ENCODE peak calls at places on chromosomes 3 and 15, in ten cellular contexts. K, D, U, Y, A, X, L, B, T and E are unnamed samples.

GRCh38 chr3:78986702-78987101 is 781.1 kb downstream of the ROBO1 start:
- DNase-seq in X (no peak), K (no peak), T (no peak), D (no peak), Y (no peak), L (no peak), B (no peak), U (peak), A (no peak), E (no peak)

GRCh38 chr3:37812497-37812896 is 49.2 kb upstream of the CTDSPL start:
- DNase-seq in B (no peak), U (no peak), X (peak), A (no peak), T (no peak), D (no peak), K (no peak), L (no peak), Y (no peak), E (no peak)

GRCh38 chr15:60551147-60551780 is 72.3 kb upstream of the ICE2 start:
- DNase-seq in U (no peak), X (no peak), B (no peak), Y (no peak), D (no peak), L (no peak), A (no peak), K (no peak), T (no peak), E (no peak)

GRCh38 chr15:31456329-31457060 is 129.9 kb downstream of the KLF13 start:
- DNase-seq in X (no peak), L (no peak), Y (no peak), B (peak), U (no peak), A (no peak), T (no peak), D (peak), K (no peak), E (no peak)

GRCh38 chr15:48693474-48693873 is 48.0 kb upstream of the FBN1 start:
- DNase-seq in L (no peak), X (peak), K (no peak), A (no peak), U (no peak), Y (peak), T (no peak), B (no peak), D (no peak), E (no peak)

GRCh38 chr15:64893481-64894394 is 18.0 kb upstream of the ANKDD1A start:
- DNase-seq in U (peak), A (peak), B (peak), Y (peak), T (peak), K (no peak), D (peak), X (peak), L (peak), E (peak)

GRCh38 chr15:76342382-76343201 is 6.0 kb downstream of the ISL2 start:
- DNase-seq in K (no peak), T (no peak), D (no peak), U (no peak), B (no peak), Y (no peak), X (no peak), L (peak), A (no peak), E (no peak)

GRCh38 chr3:129314757-129315385 is 36.2 kb downstream of the HMCES start:
- DNase-seq in D (peak), X (peak), Y (peak), T (peak), B (peak), L (peak), A (peak), K (no peak), U (peak), E (no peak)

GRCh38 chr3:25594007-25594502 is 70.7 kb downstream of the TOP2B start:
- DNase-seq in U (peak), L (peak), T (no peak), X (peak), K (peak), D (no peak), B (no peak), Y (peak), A (no peak), E (no peak)

GRCh38 chr3:197367081-197367780 is 68.8 kb upstream of the DLG1 start:
- DNase-seq in D (no peak), U (no peak), K (no peak), T (peak), L (peak), A (no peak), X (peak), Y (peak), B (peak), E (peak)

GRCh38 chr15:35713733-35714132 is 167.8 kb upstream of the DPH6 start:
- DNase-seq in Y (peak), A (no peak), T (no peak), X (no peak), L (peak), D (no peak), K (no peak), B (no peak), U (no peak), E (peak)

GRCh38 chr15:90878660-90879059 is 5.6 kb upstream of the FES start:
- DNase-seq in X (no peak), D (no peak), T (no peak), L (no peak), A (no peak), U (no peak), K (no peak), B (no peak), Y (no peak), E (no peak)

GRCh38 chr15:62141643-62142588 is 23.2 kb downstream of the C2CD4B start:
- DNase-seq in K (no peak), X (no peak), U (no peak), Y (no peak), B (no peak), A (no peak), D (no peak), T (no peak), L (no peak), E (no peak)
- H3K27ac ChIP-seq in K (peak), X (no peak), U (no peak), Y (no peak), B (no peak), A (no peak), D (no peak), T (no peak), L (no peak), E (peak)

GRCh38 chr3:134624537-134625287 is 26.1 kb downstream of the KY start:
- DNase-seq in T (no peak), A (no peak), B (no peak), U (no peak), K (no peak), L (no peak), X (no peak), D (no peak), Y (no peak), E (no peak)
- H3K27ac ChIP-seq in T (no peak), A (no peak), B (no peak), U (no peak), K (no peak), L (no peak), X (no peak), D (no peak), Y (no peak), E (no peak)

DNA sequence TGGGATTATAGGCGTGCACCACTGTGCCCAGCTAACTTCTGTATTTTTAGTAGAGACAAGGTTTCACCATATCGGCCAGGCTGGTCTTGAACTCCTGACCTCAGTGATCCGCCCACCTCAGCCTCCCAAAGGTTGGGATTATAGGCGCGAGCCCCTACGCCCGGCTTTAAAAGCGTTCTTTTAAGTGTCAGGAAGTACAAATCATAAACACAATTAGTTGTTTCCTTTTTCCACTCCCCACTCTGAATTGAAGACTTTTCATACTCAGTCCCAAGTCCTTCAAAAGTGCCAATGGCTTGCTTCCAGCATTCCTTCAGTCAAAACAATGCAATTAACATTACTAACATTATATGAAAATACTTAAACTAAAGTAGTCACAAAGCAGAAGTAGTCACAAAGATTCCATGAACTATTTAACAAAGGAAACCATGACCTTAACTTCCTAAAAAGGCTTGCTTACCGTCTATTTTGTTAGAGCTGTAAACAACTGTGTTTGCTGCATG is 8.1 kb downstream of the WDR82 start:
- DNase-seq in T (peak), A (no peak), X (no peak), B (no peak), U (no peak), Y (peak), K (no peak), D (no peak), L (no peak), E (no peak)
- H3K27ac ChIP-seq in T (peak), A (no peak), X (no peak), B (peak), U (no peak), Y (peak), K (no peak), D (peak), L (no peak), E (no peak)

GRCh38 chr3:158574646-158575045 is 3.7 kb downstream of the MLF1 start:
- DNase-seq in D (no peak), B (no peak), A (no peak), U (no peak), T (no peak), Y (no peak), K (no peak), L (no peak), X (no peak), E (no peak)
- H3K27ac ChIP-seq in D (no peak), B (no peak), A (no peak), U (no peak), T (no peak), Y (no peak), K (no peak), L (no peak), X (no peak), E (no peak)

GRCh38 chr15:85073556-85074194 is 92.0 kb downstream of the PDE8A start:
- DNase-seq in B (no peak), Y (peak), T (no peak), K (no peak), D (no peak), L (no peak), X (no peak), U (no peak), A (no peak), E (peak)

GRCh38 chr15:85072917-85073316 is 91.3 kb downstream of the PDE8A start:
- DNase-seq in K (no peak), A (no peak), T (no peak), Y (no peak), U (no peak), L (no peak), D (no peak), X (no peak), B (no peak), E (no peak)

GRCh38 chr15:85071534-85071933 is 89.9 kb downstream of the PDE8A start:
- DNase-seq in T (no peak), X (no peak), U (no peak), K (no peak), Y (no peak), A (no peak), L (no peak), D (no peak), B (no peak), E (no peak)

GRCh38 chr15:85071061-85071460 is 89.4 kb downstream of the PDE8A start:
- DNase-seq in U (no peak), B (no peak), Y (no peak), L (no peak), T (no peak), D (no peak), K (no peak), X (no peak), A (no peak), E (no peak)
- H3K27ac ChIP-seq in U (no peak), B (no peak), Y (no peak), L (no peak), T (no peak), D (no peak), K (no peak), X (no peak), A (no peak), E (no peak)

GRCh38 chr3:120601554-120601953 is 5.4 kb downstream of the NDUFB4 start:
- DNase-seq in L (no peak), D (no peak), X (no peak), K (no peak), U (no peak), B (no peak), A (no peak), T (no peak), Y (no peak), E (no peak)

GRCh38 chr3:120604382-120604781 is 8.2 kb downstream of the NDUFB4 start:
- DNase-seq in U (no peak), T (no peak), A (no peak), Y (no peak), L (no peak), K (no peak), X (no peak), D (no peak), B (no peak), E (no peak)

GRCh38 chr3:120599211-120599610 is 3.1 kb downstream of the NDUFB4 start:
- DNase-seq in T (no peak), A (no peak), B (no peak), X (no peak), U (no peak), K (no peak), D (no peak), Y (no peak), L (no peak), E (no peak)

GRCh38 chr3:120604784-120605183 is 8.6 kb downstream of the NDUFB4 start:
- DNase-seq in D (no peak), A (no peak), L (peak), T (no peak), X (no peak), B (no peak), Y (no peak), U (no peak), K (no peak), E (no peak)

DNA sequence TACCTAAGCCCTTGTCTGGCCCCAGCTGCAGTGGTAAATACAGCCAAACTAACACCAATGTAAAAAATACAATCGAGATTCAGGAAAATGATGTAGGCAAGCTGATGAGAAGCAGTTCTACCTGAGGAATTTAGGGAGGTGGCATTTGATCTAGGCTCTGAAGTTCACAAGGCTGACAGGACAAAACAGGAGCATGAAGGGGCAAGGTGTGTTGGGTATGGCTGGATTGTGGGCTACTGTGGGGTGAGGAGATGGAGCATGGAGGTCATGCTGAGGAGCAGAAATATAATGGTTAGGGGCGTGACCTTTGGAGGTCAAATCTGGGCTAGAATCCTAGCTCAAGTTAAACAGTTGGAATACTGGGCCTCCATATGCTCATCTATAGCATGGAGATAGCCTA is 6.5 kb downstream of the NDUFB4 start:
- DNase-seq in A (no peak), X (no peak), Y (no peak), T (no peak), B (no peak), D (no peak), K (no peak), L (no peak), U (no peak), E (no peak)
- H3K27ac ChIP-seq in A (no peak), X (no peak), Y (no peak), T (no peak), B (no peak), D (no peak), K (no peak), L (no peak), U (no peak), E (no peak)

GRCh38 chr3:13258986-13259514 is 161.1 kb downstream of the NUP210 start:
- DNase-seq in U (no peak), A (no peak), D (no peak), X (no peak), K (no peak), T (no peak), L (no peak), Y (no peak), B (no peak), E (no peak)

GRCh38 chr3:13258280-13258679 is 161.8 kb downstream of the NUP210 start:
- DNase-seq in U (no peak), K (no peak), A (no peak), D (no peak), X (no peak), T (no peak), B (no peak), Y (no peak), L (no peak), E (no peak)

GRCh38 chr3:13254028-13254951 is 165.8 kb downstream of the NUP210 start:
- DNase-seq in Y (no peak), B (no peak), X (no peak), U (no peak), D (peak), L (no peak), K (no peak), T (no peak), A (no peak), E (no peak)

GRCh38 chr3:13259831-13260230 is 160.3 kb downstream of the NUP210 start:
- DNase-seq in U (no peak), B (no peak), T (no peak), D (no peak), A (no peak), Y (no peak), K (no peak), L (no peak), X (no peak), E (no peak)

GRCh38 chr3:13256845-13257244 is 163.3 kb downstream of the NUP210 start:
- DNase-seq in B (no peak), D (no peak), U (no peak), A (no peak), L (no peak), X (no peak), K (no peak), T (no peak), Y (no peak), E (no peak)
- H3K27ac ChIP-seq in B (no peak), D (no peak), U (no peak), A (no peak), L (no peak), X (no peak), K (no peak), T (no peak), Y (no peak), E (no peak)